ENCODE peak calls at places on chromosomes 4 and X, in seven cellular contexts. D is activated CD8-positive, alpha-beta memory T cell treated with anti-CD3 and anti-CD28 coated beads, Interleukin-2, amount 50 U/mL, for 48 hours; S is endothelial cell; Q is osteocyte; K is stromal cell of bone marrow; M is activated CD4-positive, alpha-beta T cell treated with anti-CD3 and anti-CD28 coated beads for 36 hours; W is cardiac fibroblast. H is an unnamed sample.

GRCh38 chr4:147481577-147482109 is 746 bp downstream of the EDNRA start:
- DNase-seq in W (peak), Q (no peak), K (no peak), M (no peak), D (no peak), S (no peak), H (no peak)

GRCh38 chr4:129344058-129344457 is 248.1 kb downstream of the C4orf33 start:
- DNase-seq in S (peak), K (no peak), M (peak), W (peak), Q (no peak), D (no peak), H (no peak)

GRCh38 chr4:25089058-25089763 is 58.5 kb upstream of the LGI2 start:
- DNase-seq in D (no peak), Q (no peak), W (peak), K (no peak), M (no peak), S (no peak), H (no peak)

GRCh38 chrX:118521435-118521834 is 25.8 kb downstream of the DOCK11 start:
- DNase-seq in D (no peak), K (no peak), M (no peak), S (no peak), W (peak), Q (no peak), H (no peak)

GRCh38 chrX:132393992-132394391 is 94.8 kb downstream of the MBNL3 start:
- DNase-seq in W (no peak), M (no peak), S (no peak), D (no peak), K (no peak), Q (no peak), H (no peak)

GRCh38 chrX:107050195-107050709 is 50.2 kb upstream of the MORC4 start:
- DNase-seq in M (no peak), W (no peak), S (no peak), K (no peak), Q (no peak), D (no peak), H (no peak)

GRCh38 chr4:52244773-52245360 is 193.8 kb downstream of the SPATA18 start:
- DNase-seq in D (no peak), S (no peak), Q (no peak), M (no peak), K (no peak), W (no peak), H (no peak)

GRCh38 chr4:113784497-113785254 is 23.1 kb upstream of the CAMK2D start:
- DNase-seq in S (no peak), K (peak), Q (no peak), D (no peak), W (peak), M (no peak), H (no peak)